ENCODE peak calls at places on chromosomes 13 and 19, in nine cellular contexts. X is renal cortical epithelial cell; G is T-helper 1 cell; F is lung microvascular endothelial cell; H is AG20443; V is activated naive CD4-positive, alpha-beta T cell treated with anti-CD3 and anti-CD28 coated beads, Interleukin-2, amount 10 ng/mL, durations not matched to agents 7 days and 5 days; I is GM10248; M is GF-D8; E is amniotic epithelial cell. J is an unnamed sample.
A peak's percentile ranks its signal among the peaks of the same experiment; 100 is the strongest.

GRCh38 chr13:110644892-110645521 is 29.7 kb downstream of the NAXD start:
- DNase-seq in I (peak; percentile 65), M (no peak), H (peak; percentile 70), F (peak; percentile 28), G (peak; percentile 41), X (peak; percentile 42), E (peak; percentile 76), V (peak; percentile 74), J (no peak)

GRCh38 chr19:11538232-11539036 is at the start of gene CNN1:
- DNase-seq in I (peak; percentile 23), G (no peak), V (no peak), M (no peak), F (no peak), X (no peak), E (peak; percentile 67), H (peak; percentile 93), J (no peak)

GRCh38 chr13:23822252-23822824 is 66.9 kb downstream of the MIPEP start:
- DNase-seq in M (no peak), E (peak; percentile 34), I (no peak), H (peak; percentile 10), F (no peak), G (no peak), X (peak; percentile 10), V (no peak), J (no peak)

GRCh38 chr19:49338023-49338677 is 2.9 kb downstream of the CD37 start:
- DNase-seq in G (no peak), F (no peak), X (no peak), V (no peak), M (no peak), E (no peak), I (peak; percentile 3), H (no peak), J (no peak)

GRCh38 chr19:45659096-45659729 is 8.8 kb upstream of the GIPR start:
- DNase-seq in X (no peak), H (peak; percentile 11), I (no peak), V (no peak), F (no peak), M (no peak), E (no peak), G (no peak), J (no peak)

GRCh38 chr13:47252627-47253026 is 355.8 kb upstream of the HTR2A start:
- DNase-seq in G (no peak), H (peak; percentile 27), V (no peak), E (no peak), M (no peak), I (no peak), X (no peak), F (no peak), J (no peak)

GRCh38 chr19:58170860-58171259 is 12.0 kb upstream of the ZNF274 start:
- DNase-seq in H (no peak), E (peak; percentile 45), X (no peak), F (peak; percentile 28), V (no peak), G (no peak), I (no peak), M (no peak), J (peak; percentile 29)

GRCh38 chr19:7177926-7178325 is 108.4 kb downstream of the ZNF557 start:
- DNase-seq in V (no peak), G (no peak), X (peak; percentile 7), E (peak; percentile 42), M (no peak), F (no peak), H (peak; percentile 56), I (no peak), J (peak; percentile 23)

GRCh38 chr19:40255619-40256166 is 29.2 kb upstream of the CCNP start:
- DNase-seq in X (no peak), G (no peak), M (no peak), I (no peak), V (no peak), F (no peak), E (no peak), H (no peak), J (no peak)

GRCh38 chr19:45632468-45633196 is 6.6 kb downstream of the EML2 start:
- DNase-seq in V (peak; percentile 38), X (peak; percentile 70), I (peak; percentile 65), F (peak; percentile 80), H (peak; percentile 98), G (no peak), M (no peak), E (peak; percentile 84), J (peak; percentile 91)

GRCh38 chr19:2207008-2207407 is 29.1 kb downstream of the PLEKHJ1 start:
- DNase-seq in F (no peak), V (no peak), H (no peak), G (no peak), E (no peak), M (no peak), X (no peak), I (no peak), J (no peak)

GRCh38 chr13:41596190-41596589 is 138.8 kb downstream of the RGCC start:
- DNase-seq in G (no peak), H (no peak), V (no peak), E (no peak), I (no peak), X (no peak), F (peak; percentile 66), M (no peak), J (no peak)

GRCh38 chr13:107644136-107644535 is 571.2 kb downstream of the LIG4 start:
- DNase-seq in E (no peak), G (no peak), X (no peak), M (no peak), F (no peak), I (no peak), V (no peak), H (no peak), J (no peak)

GRCh38 chr13:110700186-110700585 is 5.7 kb downstream of the CARS2 start:
- DNase-seq in E (no peak), M (no peak), X (no peak), V (no peak), H (no peak), G (no peak), I (no peak), F (no peak), J (no peak)

GRCh38 chr13:33188093-33188882 is 97.3 kb downstream of the STARD13 start:
- DNase-seq in F (peak; percentile 32), X (peak; percentile 49), H (no peak), G (no peak), E (no peak), V (no peak), I (no peak), M (no peak), J (no peak)

GRCh38 chr13:40221460-40222201 is 444.8 kb downstream of the FOXO1 start:
- DNase-seq in M (no peak), X (peak; percentile 99), V (peak; percentile 28), H (peak; percentile 16), I (no peak), E (peak; percentile 98), G (peak; percentile 21), F (peak; percentile 12), J (peak; percentile 29)

GRCh38 chr13:73167046-73167820 is 108.4 kb downstream of the KLF5 start:
- DNase-seq in M (no peak), X (no peak), F (no peak), G (no peak), V (no peak), E (no peak), I (no peak), H (no peak), J (no peak)

J was measured in Caki2.